ENCODE peak calls at places on chromosomes 6 and 20, in eight cellular contexts. S, T, P, B, F, W, V and J are unnamed samples.
A peak's percentile ranks its signal among the peaks of the same experiment; 100 is the strongest.

GRCh38 chr20:5871720-5872410 is 78.5 kb downstream of the TRMT6 start:
- DNase-seq in T (no peak), S (no peak), F (no peak), V (no peak), P (no peak), B (no peak), W (no peak), J (no peak)

GRCh38 chr6:100099189-100100074 is 105.4 kb upstream of the MCHR2 start:
- DNase-seq in V (no peak), P (no peak), S (no peak), T (peak; percentile 64), B (no peak), W (no peak), F (peak; percentile 41), J (no peak)

GRCh38 chr6:148516116-148517016 is 173.7 kb downstream of the SASH1 start:
- DNase-seq in V (no peak), F (no peak), S (no peak), P (no peak), W (peak; percentile 71), B (no peak), T (peak; percentile 50), J (no peak)

GRCh38 chr6:12324096-12324495 is 33.9 kb downstream of the EDN1 start:
- DNase-seq in P (peak; percentile 41), F (peak; percentile 52), T (no peak), V (no peak), S (no peak), B (peak; percentile 73), W (no peak), J (no peak)

GRCh38 chr6:30441171-30441570 is 48.1 kb upstream of the HLA-E start:
- DNase-seq in W (no peak), V (no peak), F (no peak), T (no peak), B (no peak), P (no peak), S (no peak), J (no peak)

GRCh38 chr6:144343736-144344428 is 58.7 kb downstream of the UTRN start:
- DNase-seq in F (no peak), V (no peak), S (peak; percentile 18), B (peak; percentile 72), T (peak; percentile 71), W (no peak), P (no peak), J (no peak)

GRCh38 chr6:123105561-123105960 is 109.5 kb downstream of the CLVS2 start:
- DNase-seq in W (no peak), V (no peak), B (no peak), P (no peak), F (no peak), T (no peak), S (no peak), J (no peak)

GRCh38 chr6:41171908-41172307 is 9.0 kb upstream of the TREM2 start:
- DNase-seq in P (no peak), V (no peak), W (peak; percentile 66), T (no peak), B (no peak), S (no peak), F (no peak), J (no peak)

GRCh38 chr20:45067087-45067486 is 33.8 kb downstream of the KCNS1 start:
- DNase-seq in T (no peak), W (no peak), S (no peak), F (no peak), B (no peak), V (no peak), P (no peak), J (no peak)

GRCh38 chr6:77466055-77467028 is 3.1 kb upstream of the HTR1B start:
- DNase-seq in P (no peak), B (peak; percentile 57), S (no peak), V (peak; percentile 51), F (peak; percentile 74), W (peak; percentile 47), T (peak; percentile 79), J (no peak)

GRCh38 chr6:16974387-16974673 is 127.5 kb upstream of the STMND1 start:
- DNase-seq in F (no peak), B (no peak), T (no peak), S (no peak), P (no peak), V (no peak), W (no peak), J (no peak)

GRCh38 chr6:29941476-29941875 is 856 bp upstream of the HLA-A start:
- DNase-seq in S (no peak), T (no peak), W (no peak), P (no peak), B (no peak), V (no peak), F (peak; percentile 56), J (no peak)

GRCh38 chr6:137861550-137862337 is 5.3 kb upstream of the TNFAIP3 start:
- DNase-seq in V (no peak), F (no peak), W (no peak), S (no peak), T (no peak), P (no peak), B (no peak), J (no peak)

GRCh38 chr6:25138024-25138696 is 141.0 kb upstream of the CARMIL1 start:
- DNase-seq in P (peak; percentile 74), S (peak; percentile 36), B (peak; percentile 61), W (no peak), V (peak; percentile 23), T (peak; percentile 82), F (peak; percentile 62), J (no peak)

GRCh38 chr6:7631466-7631865 is 41.5 kb downstream of the SNRNP48 start:
- DNase-seq in B (no peak), T (no peak), W (no peak), V (no peak), S (no peak), F (no peak), P (no peak), J (no peak)

GRCh38 chr6:169977434-169978265 is 226.2 kb downstream of the ERMARD start:
- DNase-seq in V (no peak), T (no peak), F (no peak), S (no peak), W (no peak), B (no peak), P (no peak), J (no peak)

GRCh38 chr6:156793224-156793623 is 16.0 kb downstream of the ARID1B start:
- DNase-seq in B (no peak), S (no peak), W (no peak), P (no peak), T (no peak), F (no peak), V (no peak), J (no peak)

GRCh38 chr6:156789081-156789943 is 12.1 kb downstream of the ARID1B start:
- DNase-seq in V (no peak), P (no peak), F (no peak), T (no peak), W (no peak), B (no peak), S (no peak), J (no peak)

GRCh38 chr6:156794546-156794945 is 17.4 kb downstream of the ARID1B start:
- DNase-seq in F (no peak), T (no peak), B (no peak), W (no peak), S (no peak), P (no peak), V (no peak), J (no peak)

GRCh38 chr6:156790711-156791110 is 13.5 kb downstream of the ARID1B start:
- DNase-seq in P (no peak), V (no peak), F (no peak), T (no peak), W (no peak), B (no peak), S (no peak), J (no peak)

DNA sequence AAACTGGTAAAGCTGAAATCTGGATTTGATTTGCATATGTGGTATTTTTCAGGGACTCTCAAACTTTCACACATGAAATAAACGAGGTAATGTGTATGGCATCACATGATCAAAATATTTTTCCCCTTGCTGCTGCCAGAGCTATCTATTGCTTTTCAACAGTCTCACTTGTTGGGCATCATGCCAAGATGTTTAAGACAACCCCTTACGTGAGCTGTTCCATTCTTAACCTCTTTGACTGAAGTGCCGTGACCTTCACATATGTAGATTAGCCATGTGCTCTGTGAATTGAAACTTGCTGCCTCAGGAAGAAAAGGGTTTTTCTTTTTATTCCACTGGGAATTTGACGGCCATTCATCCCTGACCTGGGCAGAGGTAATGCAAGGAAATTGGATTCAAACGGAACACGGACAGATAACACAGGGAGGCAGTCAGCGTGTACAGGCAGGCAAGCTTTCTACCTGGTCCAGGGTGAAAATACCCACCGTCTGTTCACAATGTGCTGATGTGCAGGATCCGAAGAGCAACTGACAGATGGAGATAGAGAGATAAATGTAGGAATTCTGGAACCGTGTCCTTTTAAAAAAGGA is 14.2 kb downstream of the ARID1B start:
- DNase-seq in S (no peak), W (no peak), B (no peak), P (no peak), T (peak; percentile 82), F (peak; percentile 52), V (no peak), J (no peak)
- H3K4me3 ChIP-seq in S (no peak overlapping the region), W (no peak overlapping the region), B (no peak overlapping the region), P (no peak overlapping the region), T (peak overlapping the region; percentile 22), F (no peak overlapping the region), V (no peak overlapping the region), J (peak overlapping the region; percentile 26)

GRCh38 chr6:43054206-43054943 is 724 bp upstream of the CUL7 start:
- DNase-seq in P (no peak), T (no peak), W (peak; percentile 72), S (no peak), V (no peak), F (no peak), B (no peak), J (no peak)
- H3K4me3 ChIP-seq in P (no peak overlapping the region), T (peak overlapping the region; percentile 99), W (peak overlapping the region; percentile 90), S (peak overlapping the region; percentile 71), V (peak overlapping the region; percentile 89), F (peak overlapping the region; percentile 16), B (peak overlapping the region; percentile 84), J (peak overlapping the region; percentile 71)

DNA sequence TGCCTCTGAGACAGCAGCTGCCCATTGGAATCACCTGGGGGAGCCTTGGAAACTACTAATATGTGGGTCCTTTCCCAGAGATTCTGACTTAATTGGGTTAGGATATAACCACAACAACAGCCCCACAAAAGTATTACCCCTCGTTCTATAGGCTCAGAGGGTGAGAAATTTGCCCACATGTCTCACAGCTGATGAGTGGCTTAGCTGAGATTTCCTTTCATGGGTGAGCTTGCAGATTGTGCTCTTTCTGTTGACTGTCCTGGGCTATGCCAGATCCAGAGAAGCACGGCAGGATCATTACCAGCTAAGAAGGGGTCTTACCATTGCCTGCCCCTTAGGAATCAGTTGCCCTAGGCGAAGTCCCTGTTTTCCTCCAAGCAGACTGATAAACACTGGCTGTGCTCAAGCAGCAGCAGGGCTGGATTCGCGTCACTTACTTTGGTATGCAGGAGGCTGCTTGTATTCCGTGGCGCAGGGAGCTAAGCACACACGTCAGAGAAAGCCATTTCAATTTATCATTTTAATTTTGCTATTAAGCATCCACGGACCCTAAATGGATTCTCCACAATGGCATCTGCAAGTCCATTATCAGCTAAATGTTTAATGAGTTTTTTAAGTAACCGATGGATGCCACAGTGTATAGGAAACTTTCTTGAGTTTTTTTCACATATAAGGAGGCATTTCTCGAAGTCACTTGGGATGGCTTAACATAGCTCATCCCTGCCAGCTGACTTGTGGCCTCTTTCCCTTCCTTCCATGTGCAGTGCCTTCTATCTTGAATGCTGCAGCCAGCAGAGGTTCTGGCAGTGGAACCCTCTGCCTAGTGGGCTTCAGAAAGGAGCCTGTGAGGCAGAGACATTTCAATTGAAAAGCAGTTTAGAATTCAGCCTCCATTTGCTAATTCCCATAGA is 51.6 kb downstream of the AKAP12 start:
- DNase-seq in S (no peak), P (no peak), B (peak; percentile 22), W (no peak), T (no peak), F (peak; percentile 96), V (peak; percentile 67), J (no peak)
- H3K4me3 ChIP-seq in S (no peak overlapping the region), P (no peak overlapping the region), B (no peak overlapping the region), W (no peak overlapping the region), T (no peak overlapping the region), F (no peak overlapping the region), V (no peak overlapping the region), J (no peak overlapping the region)

GRCh38 chr6:26331809-26332226 is 33.2 kb upstream of the BTN3A2 start:
- DNase-seq in T (peak; percentile 56), B (no peak), S (no peak), W (no peak), F (no peak), V (no peak), P (no peak), J (no peak)
- H3K4me3 ChIP-seq in T (peak overlapping the region; percentile 83), B (peak overlapping the region; percentile 12), S (peak overlapping the region; percentile 30), W (peak overlapping the region; percentile 54), F (peak overlapping the region; percentile 54), V (peak overlapping the region; percentile 65), P (no peak overlapping the region), J (no peak overlapping the region)